ENCODE peak calls at places on chromosomes 3 and 15, in nine cellular contexts. Q is AG10803, M is PC-3, K is A549, R is fibroblast of the aortic adventitia, J is colonic mucosa, W is GM12865, A is fibroblast of mammary gland, I is Peyer's patch. V is an unnamed sample.

GRCh38 chr15:70916531-70916930 is 23.9 kb downstream of the LRRC49 start:
- DNase-seq in Q (no peak), M (no peak), K (no peak), R (no peak), J (no peak), W (no peak), A (no peak), I (no peak), V (no peak)

GRCh38 chr3:190495796-190496195 is 18.1 kb upstream of the IL1RAP start:
- DNase-seq in Q (no peak), M (no peak), K (no peak), R (no peak), J (no peak), W (no peak), A (peak; percentile 60), I (no peak), V (no peak)

GRCh38 chr15:100635406-100636071 is 33.1 kb downstream of the ASB7 start:
- DNase-seq in Q (no peak), M (no peak), K (no peak), R (no peak), J (no peak), W (no peak), A (no peak), I (no peak), V (no peak)

GRCh38 chr3:60182697-60183096 is 1068.6 kb downstream of the FHIT start:
- DNase-seq in Q (no peak), M (no peak), K (no peak), R (no peak), J (no peak), W (no peak), A (no peak), I (no peak), V (no peak)

GRCh38 chr15:51356983-51357382 is 15.5 kb downstream of the GLDN start:
- DNase-seq in Q (no peak), M (no peak), K (no peak), R (no peak), J (no peak), W (no peak), A (no peak), I (no peak), V (no peak)

GRCh38 chr3:187518616-187519015 is 150.4 kb downstream of the RTP4 start:
- DNase-seq in Q (no peak), M (no peak), K (no peak), R (no peak), J (no peak), W (no peak), A (no peak), I (no peak), V (no peak)

GRCh38 chr15:70439880-70440279 is 323.5 kb downstream of the UACA start:
- DNase-seq in Q (no peak), M (no peak), K (no peak), R (no peak), J (no peak), W (no peak), A (no peak), I (no peak), V (no peak)

GRCh38 chr15:51172190-51172589 is 77.5 kb upstream of the TNFAIP8L3 start:
- DNase-seq in Q (peak; percentile 59), M (no peak), K (no peak), R (peak; percentile 83), J (no peak), W (no peak), A (peak; percentile 30), I (no peak), V (no peak)

DNA sequence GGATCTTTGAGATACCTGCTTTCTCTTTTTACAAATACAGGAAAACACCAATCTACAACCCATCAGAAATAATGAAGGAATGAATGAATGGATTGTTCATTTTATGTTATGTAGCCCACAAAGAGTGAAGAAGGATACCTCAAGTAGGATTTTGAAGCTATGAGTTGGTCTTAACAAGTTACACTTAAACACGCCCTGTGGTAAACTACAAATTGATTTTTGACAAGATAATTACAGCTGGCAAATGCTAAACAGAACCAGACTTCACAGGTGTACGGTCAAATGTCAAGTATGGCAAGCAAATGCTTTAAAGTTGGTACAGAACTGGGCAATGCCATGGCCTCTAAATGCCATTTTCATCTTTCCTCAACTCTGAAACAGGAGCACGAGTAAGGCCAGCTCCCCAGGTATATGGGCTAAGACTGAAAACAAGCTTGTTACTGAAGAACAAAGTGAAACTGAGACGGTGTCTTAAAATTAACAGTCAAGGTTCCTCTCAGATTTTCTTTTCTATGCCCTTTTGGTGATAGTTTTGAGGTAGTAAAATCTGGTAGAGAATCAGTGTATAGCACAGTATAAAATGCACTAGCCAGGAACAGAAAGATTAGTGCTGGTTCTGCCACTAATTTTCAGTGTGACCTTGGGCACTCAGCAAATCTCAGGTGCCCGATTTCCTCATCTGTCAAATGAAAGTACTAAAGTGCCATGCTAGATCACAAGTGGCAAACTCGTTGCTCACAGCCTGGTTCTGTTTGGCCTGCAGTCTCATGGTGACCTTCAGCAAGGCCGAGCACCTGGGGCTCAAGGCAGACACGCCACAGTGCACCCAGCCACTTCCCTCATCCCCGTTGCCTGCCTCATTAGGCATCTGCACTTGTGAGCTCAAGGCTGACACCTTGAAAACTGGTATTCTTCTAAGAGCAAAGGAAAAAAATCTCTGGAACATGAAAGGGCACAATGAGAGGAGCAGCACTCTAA is 9.5 kb downstream of the RUVBL1 start:
- DNase-seq in Q (no peak), M (no peak), K (no peak), R (no peak), J (no peak), W (peak; percentile 69), A (no peak), I (peak; percentile 66), V (no peak)
- H3K4me3 ChIP-seq in Q (no peak overlapping the region), M (no peak overlapping the region), K (no peak overlapping the region), R (no peak overlapping the region), J (no peak overlapping the region), W (peak overlapping the region; percentile 41), A (no peak overlapping the region), I (no peak overlapping the region), V (no peak overlapping the region)

GRCh38 chr3:135238866-135239434 is 443.9 kb downstream of the EPHB1 start:
- DNase-seq in Q (no peak), M (no peak), K (no peak), R (no peak), J (no peak), W (no peak), A (no peak), I (no peak), V (no peak)

GRCh38 chr3:135239485-135239884 is 444.4 kb downstream of the EPHB1 start:
- DNase-seq in Q (no peak), M (no peak), K (no peak), R (no peak), J (no peak), W (no peak), A (no peak), I (no peak), V (no peak)

GRCh38 chr3:135238201-135238600 is 443.1 kb downstream of the EPHB1 start:
- DNase-seq in Q (no peak), M (no peak), K (no peak), R (no peak), J (no peak), W (no peak), A (no peak), I (no peak), V (no peak)

GRCh38 chr3:135242285-135242684 is 447.2 kb downstream of the EPHB1 start:
- DNase-seq in Q (no peak), M (no peak), K (no peak), R (no peak), J (no peak), W (no peak), A (no peak), I (no peak), V (no peak)

GRCh38 chr3:135240426-135240825 is 445.4 kb downstream of the EPHB1 start:
- DNase-seq in Q (no peak), M (no peak), K (no peak), R (no peak), J (no peak), W (peak; percentile 11), A (peak; percentile 7), I (no peak), V (no peak)
- TF ChIP-seq CTCF in Q (no peak), M (no peak), K (no peak), R (no peak), J (no peak), W (no peak), A (no peak), I (no peak), V (no peak)

GRCh38 chr3:195537995-195538394 is 5.1 kb downstream of the PPP1R2 start:
- DNase-seq in Q (no peak), M (no peak), K (no peak), R (no peak), J (no peak), W (peak; percentile 88), A (no peak), I (peak; percentile 50), V (no peak)

GRCh38 chr3:195539479-195539878 is 3.6 kb downstream of the PPP1R2 start:
- DNase-seq in Q (no peak), M (no peak), K (no peak), R (no peak), J (no peak), W (no peak), A (no peak), I (no peak), V (no peak)

GRCh38 chr3:195542261-195542660 is 864 bp downstream of the PPP1R2 start:
- DNase-seq in Q (no peak), M (peak; percentile 15), K (no peak), R (peak; percentile 22), J (no peak), W (peak; percentile 64), A (no peak), I (no peak), V (peak; percentile 22)

GRCh38 chr3:195540526-195540925 is 2.6 kb downstream of the PPP1R2 start:
- DNase-seq in Q (no peak), M (no peak), K (no peak), R (no peak), J (no peak), W (peak; percentile 22), A (no peak), I (peak; percentile 64), V (no peak)

DNA sequence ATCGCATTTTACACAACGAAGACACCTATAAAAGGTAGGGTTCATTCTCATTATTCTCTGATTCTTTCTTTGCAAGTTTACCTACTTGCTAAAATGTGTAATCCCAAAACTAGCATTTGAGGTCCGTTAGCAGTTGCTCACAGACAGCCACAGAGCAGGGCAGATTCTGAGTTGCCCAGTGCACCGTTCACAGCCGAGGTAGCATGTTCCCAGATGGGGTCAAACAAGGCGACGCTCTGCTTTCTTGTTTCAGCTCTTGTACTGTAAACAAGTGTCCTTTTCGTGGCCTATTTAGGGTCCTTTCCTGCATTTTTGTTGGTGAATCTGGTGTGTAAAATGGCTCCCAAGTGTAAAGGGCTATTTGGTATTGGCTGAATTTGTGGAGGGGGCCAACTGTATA is 3.1 kb downstream of the PPP1R2 start:
- DNase-seq in Q (no peak), M (no peak), K (no peak), R (no peak), J (no peak), W (peak; percentile 44), A (no peak), I (no peak), V (no peak)
- H3K4me3 ChIP-seq in Q (no peak overlapping the region), M (no peak overlapping the region), K (no peak overlapping the region), R (no peak overlapping the region), J (no peak overlapping the region), W (peak overlapping the region; percentile 90), A (no peak overlapping the region), I (no peak overlapping the region), V (no peak overlapping the region)

GRCh38 chr3:126941721-126942270 is 41.1 kb upstream of the PLXNA1 start:
- DNase-seq in Q (no peak), M (no peak), K (no peak), R (no peak), J (no peak), W (no peak), A (no peak), I (no peak), V (no peak)

GRCh38 chr3:126938520-126939346 is 44.2 kb upstream of the PLXNA1 start:
- DNase-seq in Q (no peak), M (no peak), K (no peak), R (peak; percentile 7), J (peak; percentile 71), W (no peak), A (no peak), I (no peak), V (no peak)

GRCh38 chr3:126937533-126938432 is 45.1 kb upstream of the PLXNA1 start:
- DNase-seq in Q (no peak), M (peak; percentile 7), K (no peak), R (no peak), J (no peak), W (no peak), A (peak; percentile 36), I (no peak), V (peak; percentile 33)

GRCh38 chr3:126936853-126937395 is 46.0 kb upstream of the PLXNA1 start:
- DNase-seq in Q (peak; percentile 20), M (no peak), K (no peak), R (no peak), J (no peak), W (no peak), A (no peak), I (no peak), V (no peak)

GRCh38 chr3:126939347-126939735 is 43.6 kb upstream of the PLXNA1 start:
- DNase-seq in Q (no peak), M (no peak), K (no peak), R (peak; percentile 17), J (no peak), W (no peak), A (no peak), I (no peak), V (no peak)
- TF ChIP-seq CTCF in Q (no peak), M (no peak), K (no peak), R (no peak), J (no peak), W (no peak), A (no peak), I (no peak), V (no peak)